ENCODE peak calls at places on chromosome 5, in four cellular contexts. H is NCI-H1092 treated with DMSO at 0.1 percent for 48 hours; V is stimulated activated CD8-positive, alpha-beta memory T cell treated with anti-CD3 and anti-CD28 coated beads, Interleukin-12 subunit alpha, Interleukin-12 subunit beta, amount 100 ng/mL, for 4 hours; A is Peyer's patch. Q is an unnamed sample.

GRCh38 chr5:82354543-82354942 is 76.4 kb upstream of the RPS23 start:
- DNase-seq in H (no peak), V (no peak), A (no peak), Q (no peak)

GRCh38 chr5:81417052-81417451 is 23.1 kb upstream of the ACOT12 start:
- DNase-seq in H (no peak), V (no peak), A (no peak), Q (no peak)

GRCh38 chr5:67214713-67215591 is 18.4 kb upstream of the CD180 start:
- DNase-seq in H (no peak), V (no peak), A (no peak), Q (no peak)

GRCh38 chr5:124952079-124952478 is 205.6 kb upstream of the ZNF608 start:
- DNase-seq in H (no peak), V (no peak), A (no peak), Q (no peak)

GRCh38 chr5:54900906-54901725 is 84.3 kb downstream of the ESM1 start:
- DNase-seq in H (no peak), V (no peak), A (no peak), Q (no peak)

GRCh38 chr5:3905521-3905920 is 309.9 kb downstream of the IRX1 start:
- DNase-seq in H (no peak), V (no peak), A (no peak), Q (no peak)

GRCh38 chr5:6652025-6652424 is 18.8 kb downstream of the SRD5A1 start:
- DNase-seq in H (no peak), V (no peak), A (no peak), Q (no peak)

GRCh38 chr5:22918511-22918910 is 65.4 kb upstream of the CDH12 start:
- DNase-seq in H (no peak), V (no peak), A (no peak), Q (no peak)

GRCh38 chr5:75089137-75089536 is 36.8 kb upstream of the GCNT4 start:
- DNase-seq in H (no peak), V (no peak), A (no peak), Q (no peak)

GRCh38 chr5:5291357-5291756 is 131.1 kb upstream of the ICE1 start:
- DNase-seq in H (no peak), V (no peak), A (no peak), Q (no peak)

GRCh38 chr5:164153469-164154172 is 648.2 kb downstream of the MAT2B start:
- DNase-seq in H (no peak), V (no peak), A (no peak), Q (no peak)

GRCh38 chr5:111013011-111013410 is 58.5 kb upstream of the TSLP start:
- DNase-seq in H (no peak), V (no peak), A (no peak), Q (no peak)

GRCh38 chr5:117102591-117102990 is 528.0 kb upstream of the SEMA6A start:
- DNase-seq in H (no peak), V (no peak), A (no peak), Q (no peak)

GRCh38 chr5:155587458-155587857 is 573.9 kb downstream of the KIF4B start:
- DNase-seq in H (peak), V (no peak), A (no peak), Q (no peak)

GRCh38 chr5:123754167-123754840 is 242.3 kb downstream of the CSNK1G3 start:
- DNase-seq in H (peak), V (no peak), A (no peak), Q (peak)

GRCh38 chr5:93236807-93237421 is 344.1 kb downstream of the NR2F1-AS1 start:
- DNase-seq in H (no peak), V (no peak), A (no peak), Q (no peak)

GRCh38 chr5:146710348-146710747 is 168.2 kb downstream of the PPP2R2B start:
- DNase-seq in H (no peak), V (no peak), A (no peak), Q (no peak)

GRCh38 chr5:16857635-16858034 is 78.5 kb downstream of the MYO10 start:
- DNase-seq in H (no peak), V (no peak), A (no peak), Q (no peak)

GRCh38 chr5:142065273-142065672 is 43.3 kb upstream of the NDFIP1 start:
- DNase-seq in H (peak), V (no peak), A (no peak), Q (peak)

GRCh38 chr5:170439944-170440269 is 50.7 kb upstream of the KCNMB1 start:
- DNase-seq in H (no peak), V (no peak), A (no peak), Q (no peak)

GRCh38 chr5:128596071-128596470 is 58.0 kb upstream of the FBN2 start:
- DNase-seq in H (no peak), V (no peak), A (no peak), Q (no peak)

GRCh38 chr5:73266925-73267775 is 94.2 kb downstream of the TMEM174 start:
- DNase-seq in H (no peak), V (no peak), A (no peak), Q (no peak)

GRCh38 chr5:172958268-172959046 is 767 bp upstream of the RPL26L1 start:
- DNase-seq in H (peak), V (peak), A (peak), Q (peak)

GRCh38 chr5:115655994-115656393 is 30.2 kb upstream of the TMED7 start:
- DNase-seq in H (no peak), V (no peak), A (no peak), Q (no peak)

GRCh38 chr5:158450761-158451160 is 591.8 kb upstream of the CLINT1 start:
- DNase-seq in H (no peak), V (no peak), A (no peak), Q (no peak)

GRCh38 chr5:99955006-99955405 is 580.2 kb upstream of the FAM174A start:
- DNase-seq in H (no peak), V (no peak), A (no peak), Q (no peak)

GRCh38 chr5:176364765-176365662 is at the start of gene ARL10:
- DNase-seq in H (peak), V (peak), A (peak), Q (peak)

GRCh38 chr5:180143656-180144364 is 65.2 kb downstream of the RASGEF1C start:
- DNase-seq in H (no peak), V (no peak), A (no peak), Q (no peak)

GRCh38 chr5:180441577-180441976 is 52.6 kb upstream of the CNOT6 start:
- DNase-seq in H (no peak), V (no peak), A (no peak), Q (no peak)

Q was measured in G401.